ENCODE peak calls at places on chromosomes 7 and 10, in seven cellular contexts. K, L, U, T, H, C and Z are unnamed samples.
A peak's percentile ranks its signal among the peaks of the same experiment; 100 is the strongest.

GRCh38 chr7:120658516-120658915 is 199.4 kb downstream of the TSPAN12 start:
- DNase-seq in K (no peak), L (no peak), U (no peak), T (no peak), H (no peak), C (no peak), Z (no peak)

GRCh38 chr7:136874393-136875032 is 6.1 kb downstream of the CHRM2 start:
- DNase-seq in K (no peak), L (peak; percentile 51), U (peak; percentile 44), T (peak; percentile 28), H (no peak), C (no peak), Z (no peak)

GRCh38 chr10:113111900-113112853 is 162.1 kb downstream of the TCF7L2 start:
- DNase-seq in K (no peak), L (peak; percentile 49), U (no peak), T (peak; percentile 72), H (no peak), C (peak; percentile 78), Z (no peak)

GRCh38 chr10:22271786-22272185 is 44.4 kb upstream of the COMMD3 start:
- DNase-seq in K (no peak), L (no peak), U (no peak), T (no peak), H (no peak), C (no peak), Z (no peak)

GRCh38 chr7:33862946-33863814 is 42.2 kb upstream of the BMPER start:
- DNase-seq in K (no peak), L (no peak), U (no peak), T (no peak), H (no peak), C (peak; percentile 65), Z (no peak)

GRCh38 chr7:132547806-132548205 is 28.5 kb downstream of the PLXNA4 start:
- DNase-seq in K (no peak), L (no peak), U (no peak), T (no peak), H (no peak), C (no peak), Z (no peak)

GRCh38 chr10:110783509-110784103 is 88.1 kb upstream of the PDCD4 start:
- DNase-seq in K (peak; percentile 65), L (no peak), U (no peak), T (peak; percentile 38), H (no peak), C (no peak), Z (no peak)

GRCh38 chr10:115422624-115423023 is 329.5 kb downstream of the ATRNL1 start:
- DNase-seq in K (no peak), L (no peak), U (no peak), T (no peak), H (no peak), C (no peak), Z (no peak)

GRCh38 chr7:55367283-55367840 is 2.2 kb downstream of the LANCL2 start:
- DNase-seq in K (no peak), L (no peak), U (no peak), T (no peak), H (no peak), C (no peak), Z (no peak)

GRCh38 chr10:35342381-35342780 is 6.1 kb downstream of the CCNY start:
- DNase-seq in K (no peak), L (no peak), U (no peak), T (no peak), H (no peak), C (no peak), Z (no peak)